ENCODE peak calls at places on chromosomes 13 and 19, in five cellular contexts. Y, X, F, D and K are unnamed samples.

GRCh38 chr13:79900356-79900755 is 419.4 kb downstream of the NDFIP2 start:
- DNase-seq in F (no peak), D (no peak), Y (no peak), X (no peak), K (no peak)

GRCh38 chr13:29284726-29285125 is 310.8 kb downstream of the SLC7A1 start:
- DNase-seq in X (no peak), D (no peak), Y (no peak), F (no peak), K (no peak)

GRCh38 chr13:40187324-40187795 is 479.1 kb downstream of the FOXO1 start:
- DNase-seq in F (no peak), D (no peak), Y (peak; percentile 44), X (no peak), K (no peak)

GRCh38 chr13:26656919-26657318 is 99.4 kb downstream of the WASF3 start:
- DNase-seq in F (peak; percentile 29), X (no peak), Y (no peak), D (no peak), K (peak; percentile 5)

GRCh38 chr19:16609511-16609910 is 18.5 kb downstream of the MED26 start:
- DNase-seq in X (no peak), D (no peak), F (no peak), Y (no peak), K (no peak)

GRCh38 chr19:15758379-15758778 is 20.6 kb downstream of the OR10H3 start:
- DNase-seq in X (no peak), D (no peak), F (no peak), Y (no peak), K (no peak)

GRCh38 chr13:113119166-113119821 is 3.3 kb upstream of the F10 start:
- DNase-seq in D (no peak), X (no peak), Y (no peak), F (no peak), K (no peak)

GRCh38 chr13:35599385-35599784 is 122.9 kb upstream of the MAB21L1 start:
- DNase-seq in X (no peak), F (no peak), Y (no peak), D (no peak), K (peak; percentile 1)

GRCh38 chr13:86840250-86841191 is 830.6 kb upstream of the SLITRK5 start:
- DNase-seq in D (no peak), F (no peak), X (no peak), Y (no peak), K (no peak)

GRCh38 chr19:46806651-46807050 is 18.3 kb upstream of the SLC1A5 start:
- DNase-seq in F (no peak), Y (no peak), D (no peak), X (no peak), K (no peak)

GRCh38 chr19:38549061-38549460 is 68.7 kb downstream of the MAP4K1 start:
- DNase-seq in Y (no peak), F (no peak), D (peak; percentile 11), X (no peak), K (no peak)

GRCh38 chr13:108645376-108645775 is 16.0 kb downstream of the MYO16 start:
- DNase-seq in D (no peak), X (no peak), F (no peak), Y (no peak), K (no peak)

GRCh38 chr19:33216198-33216830 is 9.3 kb downstream of the SLC7A10 start:
- DNase-seq in X (no peak), D (no peak), Y (no peak), F (no peak), K (no peak)

GRCh38 chr13:75675421-75675820 is 39.3 kb downstream of the LMO7 start:
- DNase-seq in D (no peak), X (no peak), Y (no peak), F (no peak), K (no peak)

GRCh38 chr13:30004204-30004603 is 153.8 kb upstream of the UBL3 start:
- DNase-seq in D (no peak), Y (no peak), F (no peak), X (no peak), K (no peak)

GRCh38 chr13:20360041-20360491 is 127.9 kb upstream of the GJB6 start:
- DNase-seq in Y (no peak), F (peak; percentile 23), D (no peak), X (no peak), K (no peak)

GRCh38 chr13:102960959-102961358 is 105.3 kb downstream of the SLC10A2 start:
- DNase-seq in X (no peak), Y (no peak), F (no peak), D (no peak), K (no peak)

GRCh38 chr13:50410921-50411712 is 395.9 kb downstream of the KCNRG start:
- DNase-seq in Y (no peak), F (peak; percentile 80), D (no peak), X (no peak), K (no peak)

GRCh38 chr13:32695602-32696250 is 109.5 kb downstream of the PDS5B start:
- DNase-seq in F (no peak), D (no peak), X (no peak), Y (no peak), K (no peak)

GRCh38 chr13:111202149-111202548 is 87.0 kb downstream of the ARHGEF7 start:
- DNase-seq in D (no peak), Y (no peak), X (no peak), F (no peak), K (no peak)

GRCh38 chr19:3682741-3683404 is 17.4 kb downstream of the PIP5K1C start:
- DNase-seq in X (no peak), F (peak; percentile 68), Y (no peak), D (no peak), K (no peak)

GRCh38 chr13:75365724-75366173 is 116.2 kb downstream of the TBC1D4 start:
- DNase-seq in Y (no peak), X (peak; percentile 66), D (no peak), F (peak; percentile 87), K (no peak)

GRCh38 chr19:9205506-9206113 is 13.8 kb downstream of the OR7D4 start:
- DNase-seq in D (peak; percentile 74), F (peak; percentile 55), X (peak; percentile 13), Y (peak; percentile 34), K (peak; percentile 21)